ENCODE peak calls at places on chromosome 15, in five cellular contexts. T is AG09309, L is progenitor cell of endocrine pancreas, Y is ovary, M is psoas muscle. G is an unnamed sample.

GRCh38 chr15:31216210-31216911 is 110.3 kb upstream of the KLF13 start:
- DNase-seq in T (no peak), L (peak; percentile 34), Y (peak; percentile 85), M (peak; percentile 96), G (peak; percentile 91)

GRCh38 chr15:43150171-43150929 is 17.0 kb downstream of the TMEM62 start:
- DNase-seq in T (peak; percentile 96), L (no peak), Y (no peak), M (no peak), G (no peak)

GRCh38 chr15:39974656-39975230 is 40.8 kb downstream of the EIF2AK4 start:
- DNase-seq in T (no peak), L (no peak), Y (no peak), M (no peak), G (no peak)

GRCh38 chr15:41922353-41922752 is 28.5 kb upstream of the SPTBN5 start:
- DNase-seq in T (no peak), L (no peak), Y (no peak), M (no peak), G (no peak)

GRCh38 chr15:31379577-31379976 is 52.9 kb downstream of the KLF13 start:
- DNase-seq in T (no peak), L (no peak), Y (no peak), M (no peak), G (no peak)

GRCh38 chr15:42085721-42086120 is 8.6 kb downstream of the PLA2G4D start:
- DNase-seq in T (no peak), L (no peak), Y (no peak), M (no peak), G (peak; percentile 41)

GRCh38 chr15:29677871-29678431 is 144.3 kb downstream of the TJP1 start:
- DNase-seq in T (no peak), L (no peak), Y (no peak), M (no peak), G (no peak)

GRCh38 chr15:101394056-101394630 is 95.4 kb downstream of the PCSK6 start:
- DNase-seq in T (no peak), L (no peak), Y (no peak), M (no peak), G (no peak)

GRCh38 chr15:32851619-32852416 is 134.0 kb downstream of the GREM1 start:
- DNase-seq in T (peak; percentile 94), L (no peak), Y (no peak), M (no peak), G (no peak)

GRCh38 chr15:47517737-47518136 is 199.6 kb upstream of the SEMA6D start:
- DNase-seq in T (no peak), L (no peak), Y (peak; percentile 10), M (no peak), G (no peak)

GRCh38 chr15:29410342-29410741 is 140.7 kb upstream of the NSMCE3 start:
- DNase-seq in T (no peak), L (no peak), Y (no peak), M (no peak), G (no peak)

GRCh38 chr15:65333863-65334262 is 29.4 kb downstream of the RNU5B-1 start:
- DNase-seq in T (no peak), L (no peak), Y (no peak), M (peak; percentile 6), G (no peak)

GRCh38 chr15:81229596-81229995 is 32.9 kb downstream of the IL16 start:
- DNase-seq in T (peak; percentile 4), L (no peak), Y (no peak), M (peak; percentile 84), G (no peak)

GRCh38 chr15:37824717-37825382 is 109.6 kb upstream of the TMCO5A start:
- DNase-seq in T (peak; percentile 80), L (no peak), Y (no peak), M (no peak), G (no peak)

GRCh38 chr15:58058729-58059128 is 6.8 kb downstream of the ALDH1A2 start:
- DNase-seq in T (no peak), L (no peak), Y (no peak), M (no peak), G (no peak)

GRCh38 chr15:60358935-60359672 is 38.7 kb downstream of the ANXA2 start:
- DNase-seq in T (peak; percentile 67), L (no peak), Y (no peak), M (no peak), G (no peak)

GRCh38 chr15:38696120-38696727 is 131.6 kb upstream of the RASGRP1 start:
- DNase-seq in T (no peak), L (no peak), Y (no peak), M (no peak), G (no peak)

GRCh38 chr15:31300981-31301686 is 25.5 kb upstream of the KLF13 start:
- DNase-seq in T (no peak), L (no peak), Y (no peak), M (peak; percentile 54), G (no peak)

GRCh38 chr15:41115088-41115651 is 910 bp downstream of the INO80 start:
- DNase-seq in T (no peak), L (no peak), Y (no peak), M (no peak), G (no peak)

GRCh38 chr15:68537506-68537905 is 41.3 kb upstream of the CORO2B start:
- DNase-seq in T (no peak), L (no peak), Y (no peak), M (no peak), G (no peak)

GRCh38 chr15:54481819-54482218 is 503.6 kb downstream of the UNC13C start:
- DNase-seq in T (no peak), L (no peak), Y (no peak), M (no peak), G (no peak)

GRCh38 chr15:69760890-69761568 is 308.4 kb downstream of the RPLP1 start:
- DNase-seq in T (peak; percentile 95), L (no peak), Y (peak; percentile 44), M (peak; percentile 57), G (peak; percentile 85)

GRCh38 chr15:70528270-70528706 is 235.1 kb downstream of the UACA start:
- DNase-seq in T (no peak), L (no peak), Y (no peak), M (no peak), G (peak; percentile 59)

GRCh38 chr15:33934396-33934795 is 33.9 kb upstream of the CHRM5 start:
- DNase-seq in T (no peak), L (no peak), Y (no peak), M (no peak), G (no peak)

GRCh38 chr15:51368751-51369450 is 27.4 kb downstream of the GLDN start:
- DNase-seq in T (peak; percentile 56), L (no peak), Y (no peak), M (no peak), G (no peak)

GRCh38 chr15:59138243-59138642 is 33.3 kb downstream of the CCNB2 start:
- DNase-seq in T (no peak), L (peak; percentile 26), Y (no peak), M (peak; percentile 58), G (no peak)

GRCh38 chr15:79680721-79681120 is 216.1 kb downstream of the MTHFS start:
- DNase-seq in T (peak; percentile 41), L (no peak), Y (no peak), M (no peak), G (no peak)

DNA sequence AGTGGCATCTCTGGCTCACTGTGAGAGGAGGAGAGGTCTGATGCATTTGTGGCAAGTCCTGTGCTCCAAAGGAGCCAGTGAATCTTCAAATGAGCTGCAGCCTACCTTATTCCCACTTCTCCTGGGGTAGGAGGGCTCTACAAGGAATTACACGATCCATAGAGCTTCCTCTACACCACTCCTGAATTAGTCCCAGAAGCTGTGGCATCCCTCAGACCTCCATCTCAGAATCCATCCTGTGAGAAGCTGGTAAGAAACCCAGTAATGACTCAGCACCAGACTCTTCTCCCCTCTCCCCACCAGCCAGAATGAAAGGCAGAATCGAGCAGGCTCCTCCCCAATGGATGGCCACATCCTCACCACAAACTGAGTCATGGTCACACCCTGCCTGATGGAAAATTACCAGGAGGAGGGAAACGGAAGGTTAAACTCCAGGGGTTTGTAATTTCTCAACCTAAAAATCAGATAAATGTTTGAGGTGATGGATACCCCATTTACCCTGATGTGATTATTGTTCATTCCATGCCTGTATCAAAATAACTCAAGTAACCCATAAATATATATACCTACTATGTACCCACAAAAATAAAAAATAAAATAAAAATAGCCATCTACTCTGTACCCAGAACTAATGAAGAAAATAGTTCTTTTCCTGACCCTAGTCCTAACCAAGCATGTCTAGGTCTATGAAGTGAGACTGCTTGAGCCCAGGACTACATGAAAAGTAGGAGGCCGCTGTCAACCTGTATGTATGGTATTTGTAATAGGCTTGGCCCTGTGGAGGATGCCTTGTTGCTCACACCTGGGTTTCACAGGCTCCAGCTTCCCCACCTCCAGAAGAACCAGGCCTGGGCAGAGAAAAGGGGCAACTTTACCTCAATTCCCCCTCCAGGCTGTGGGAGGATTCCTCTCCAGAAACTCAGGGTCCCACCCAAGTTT is 6.6 kb upstream of the PKM start:
- DNase-seq in T (peak; percentile 93), L (no peak), Y (no peak), M (peak; percentile 76), G (peak; percentile 87)
- TF ChIP-seq CTCF in T (no peak), L (no peak), Y (no peak), M (no peak), G (no peak)

DNA sequence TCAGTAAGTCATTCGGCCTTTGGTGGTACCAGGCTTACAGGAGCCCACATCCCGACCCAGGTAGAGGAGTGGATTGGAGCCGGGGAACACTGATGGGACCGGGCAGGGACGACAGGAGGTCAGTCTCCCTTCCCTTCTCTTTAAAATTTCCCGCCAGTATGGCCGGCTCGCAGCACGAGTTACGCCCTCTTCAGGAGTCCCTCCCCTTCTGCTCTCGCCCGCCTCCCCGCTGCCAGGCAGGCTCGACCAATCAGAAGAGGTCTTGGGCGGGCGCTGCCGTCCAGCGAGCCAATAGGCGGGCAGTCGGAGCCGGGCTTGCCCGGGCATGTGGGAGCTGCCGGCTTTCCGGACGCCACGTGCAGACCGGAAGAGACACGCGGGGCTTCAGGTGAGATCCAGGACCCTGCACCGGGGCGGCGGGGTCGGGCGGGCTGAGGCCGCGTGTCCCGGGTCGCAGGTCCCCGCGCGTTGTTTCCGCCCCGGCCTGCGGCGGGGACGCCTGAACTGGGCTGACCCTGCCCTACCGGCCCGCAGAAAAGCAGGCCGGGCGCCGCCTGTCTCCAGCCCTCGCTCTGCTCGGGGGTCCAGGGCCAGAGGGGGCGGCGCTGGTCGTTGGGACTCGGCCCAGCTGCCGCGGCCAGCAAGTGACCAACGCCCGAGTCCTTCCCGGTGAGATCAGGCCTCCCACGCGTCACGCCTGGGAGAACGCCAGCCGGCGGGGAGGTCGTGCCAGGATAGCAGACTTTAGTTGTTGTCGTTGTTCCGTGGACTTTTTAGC is at the start of gene AEN:
- DNase-seq in T (peak; percentile 85), L (peak; percentile 90), Y (peak; percentile 95), M (peak; percentile 98), G (peak; percentile 97)
- TF ChIP-seq CTCF in T (no peak), L (peak; percentile 8), Y (peak; percentile 27), M (no peak), G (no peak)

GRCh38 chr15:64096486-64097431 is 977 bp downstream of the SNX1 start:
- DNase-seq in T (no peak), L (no peak), Y (peak; percentile 52), M (no peak), G (no peak)
- TF ChIP-seq CTCF in T (peak; percentile 36), L (peak; percentile 30), Y (no peak), M (no peak), G (no peak)

DNA sequence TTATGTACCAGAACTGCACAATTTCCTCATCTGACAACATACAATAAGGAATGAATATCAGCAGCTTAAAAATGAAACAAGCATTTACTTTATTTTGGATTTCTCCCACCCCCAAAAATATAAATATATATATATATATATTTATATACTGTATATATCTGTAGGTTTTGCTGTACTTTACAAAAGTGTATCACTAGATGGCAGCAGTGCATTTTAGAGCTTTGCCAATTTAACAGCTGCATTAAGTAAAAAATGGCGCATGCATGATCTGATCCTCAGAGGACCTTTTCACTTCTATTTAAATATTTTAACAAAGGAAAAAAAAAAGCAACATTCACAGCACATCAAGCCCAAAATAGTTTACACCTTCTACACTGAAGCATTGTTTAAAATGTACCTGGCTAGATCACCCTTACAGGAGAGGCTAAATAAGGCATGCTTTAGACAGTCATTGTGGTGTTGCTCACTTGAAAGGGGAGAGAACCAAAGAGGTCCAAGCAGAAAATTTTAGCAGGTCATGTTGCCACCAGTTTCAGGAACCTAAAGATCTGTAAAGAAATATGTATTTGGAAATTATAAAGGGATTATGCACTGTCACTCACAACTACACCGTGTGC is 72.6 kb downstream of the NPTN start:
- DNase-seq in T (peak; percentile 40), L (no peak), Y (no peak), M (no peak), G (no peak)
- TF ChIP-seq CTCF in T (peak; percentile 50), L (peak; percentile 65), Y (no peak), M (peak; percentile 59), G (no peak)

G was measured in coronary artery.